ENCODE peak calls at places on chromosomes 7 and 10, in five cellular contexts. D, M, J, S and K are unnamed samples.

GRCh38 chr10:104155591-104155990 is 33.6 kb downstream of the SFR1 start:
- DNase-seq in M (no peak), S (no peak), D (no peak), J (no peak), K (no peak)

GRCh38 chr10:127997937-127998336 is 91.0 kb downstream of the PTPRE start:
- DNase-seq in S (no peak), J (no peak), M (no peak), D (no peak), K (no peak)

GRCh38 chr10:33421789-33422188 is 87.3 kb upstream of the NRP1 start:
- DNase-seq in M (no peak), J (no peak), D (peak; percentile 96), S (no peak), K (peak; percentile 76)

GRCh38 chr7:41134242-41134872 is 568.5 kb downstream of the INHBA start:
- DNase-seq in D (peak; percentile 51), S (no peak), M (no peak), J (no peak), K (peak; percentile 58)

GRCh38 chr7:112453505-112454171 is 3.4 kb downstream of the IFRD1 start:
- DNase-seq in J (no peak), S (no peak), M (no peak), D (peak; percentile 55), K (peak; percentile 39)

GRCh38 chr7:91582799-91583230 is 297.7 kb downstream of the MTERF1 start:
- DNase-seq in M (peak; percentile 29), S (no peak), J (no peak), D (no peak), K (no peak)

GRCh38 chr7:128881458-128882125 is 18.9 kb downstream of the ATP6V1F start:
- DNase-seq in M (no peak), S (no peak), D (no peak), J (no peak), K (no peak)

GRCh38 chr10:94251098-94251497 is 111.6 kb downstream of the NOC3L start:
- DNase-seq in S (no peak), M (no peak), J (no peak), D (no peak), K (no peak)

GRCh38 chr10:75499556-75499955 is 68.1 kb downstream of the LRMDA start:
- DNase-seq in D (no peak), J (no peak), S (no peak), M (no peak), K (no peak)

GRCh38 chr10:117884088-117884487 is 162.7 kb downstream of the RAB11FIP2 start:
- DNase-seq in M (no peak), S (no peak), J (no peak), D (no peak), K (no peak)

GRCh38 chr10:112875474-112876267 is 74.4 kb upstream of the TCF7L2 start:
- DNase-seq in S (no peak), D (peak; percentile 69), M (no peak), J (peak; percentile 47), K (peak; percentile 45)

GRCh38 chr7:54839538-54840213 is 80.7 kb upstream of the SEC61G start:
- DNase-seq in D (peak; percentile 37), S (no peak), J (peak; percentile 20), M (peak; percentile 11), K (no peak)

GRCh38 chr7:46627038-46627315 is 705.9 kb upstream of the IGFBP3 start:
- DNase-seq in S (no peak), M (no peak), J (no peak), D (peak; percentile 20), K (no peak)

GRCh38 chr10:121442086-121442485 is 156.2 kb downstream of the FGFR2 start:
- DNase-seq in S (no peak), J (no peak), D (no peak), M (no peak), K (no peak)

GRCh38 chr10:96666738-96667137 is 53.6 kb downstream of the PIK3AP1 start:
- DNase-seq in M (no peak), J (no peak), S (no peak), D (no peak), K (no peak)

GRCh38 chr10:47230482-47230881 is 69.5 kb upstream of the GDF10 start:
- DNase-seq in M (no peak), D (no peak), J (no peak), S (no peak), K (no peak)

GRCh38 chr7:73844848-73845460 is 2.6 kb upstream of the METTL27 start:
- DNase-seq in D (peak; percentile 42), J (no peak), S (no peak), M (no peak), K (peak; percentile 94)

GRCh38 chr10:65320256-65321026 is 1605.4 kb upstream of the LRRTM3 start:
- DNase-seq in J (no peak), D (no peak), M (no peak), S (no peak), K (no peak)

GRCh38 chr7:131524699-131525098 is 31.7 kb downstream of the PODXL start:
- DNase-seq in S (no peak), D (no peak), M (no peak), J (no peak), K (no peak)

GRCh38 chr7:85176197-85176596 is 10.7 kb downstream of the SEMA3D start:
- DNase-seq in D (peak; percentile 29), J (no peak), M (no peak), S (no peak), K (no peak)

GRCh38 chr10:6401066-6401465 is 179.0 kb downstream of the PRKCQ start:
- DNase-seq in D (no peak), M (no peak), S (no peak), J (no peak), K (no peak)

GRCh38 chr7:21898265-21898930 is 47.3 kb downstream of the CDCA7L start:
- DNase-seq in D (no peak), M (no peak), J (no peak), S (no peak), K (no peak)

GRCh38 chr7:45159296-45159695 is 1.7 kb downstream of the RAMP3 start:
- DNase-seq in D (no peak), M (no peak), S (no peak), J (no peak), K (no peak)

GRCh38 chr7:15764986-15765385 is 78.5 kb upstream of the MEOX2 start:
- DNase-seq in J (no peak), S (no peak), D (no peak), M (no peak), K (peak; percentile 86)

GRCh38 chr7:19327011-19327410 is 181.8 kb upstream of the FERD3L start:
- DNase-seq in S (no peak), M (no peak), J (no peak), D (peak; percentile 30), K (no peak)

GRCh38 chr7:40799-41750 is 151.3 kb upstream of the FAM20C start:
- DNase-seq in M (no peak), S (no peak), D (no peak), J (no peak), K (no peak)

GRCh38 chr10:83182076-83182475 is 957.2 kb upstream of the GHITM start:
- DNase-seq in J (no peak), M (no peak), S (no peak), D (peak; percentile 91), K (no peak)

GRCh38 chr7:5526190-5527037 is 102.8 kb upstream of the TNRC18 start:
- DNase-seq in S (no peak), J (peak; percentile 57), M (peak; percentile 29), D (no peak), K (peak; percentile 64)

GRCh38 chr10:114430688-114431413 is 26.5 kb upstream of the AFAP1L2 start:
- DNase-seq in M (no peak), D (no peak), S (no peak), J (no peak), K (no peak)

GRCh38 chr7:140621326-140622035 is 19.1 kb downstream of the DENND2A start:
- DNase-seq in S (no peak), J (no peak), D (peak; percentile 52), M (no peak), K (peak; percentile 62)

GRCh38 chr7:23467731-23468720 is 2.3 kb downstream of the IGF2BP3 start:
- DNase-seq in D (peak; percentile 65), J (peak; percentile 56), M (peak; percentile 51), S (peak; percentile 58), K (peak; percentile 59)

GRCh38 chr7:28419717-28420116 is 7.4 kb downstream of the CREB5 start:
- DNase-seq in M (no peak), J (no peak), S (no peak), D (peak; percentile 81), K (peak; percentile 89)

GRCh38 chr10:79435271-79436065 is 10.0 kb downstream of the ZCCHC24 start:
- DNase-seq in M (no peak), D (no peak), J (no peak), S (no peak), K (no peak)
- H3K4me3 ChIP-seq in M (no peak overlapping the region), D (peak overlapping the region; percentile 3), J (no peak overlapping the region), S (no peak overlapping the region), K (no peak overlapping the region)

DNA sequence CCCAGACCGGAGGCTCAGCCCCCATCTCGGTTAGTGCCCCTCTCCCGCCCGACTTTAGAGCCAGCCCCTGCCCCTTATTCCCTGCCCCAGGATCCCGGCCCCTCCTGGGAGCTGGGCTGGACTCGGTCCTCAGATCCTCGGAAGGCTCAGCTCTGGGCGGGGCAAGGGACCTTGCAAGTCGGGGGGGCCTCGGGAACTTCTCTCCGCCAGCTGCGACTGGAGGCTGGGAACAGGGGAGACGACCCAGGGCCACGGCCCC is 2.5 kb downstream of the ADIRF start:
- DNase-seq in J (no peak), D (no peak), M (no peak), S (no peak), K (no peak)
- H2AFZ ChIP-seq in J (no peak overlapping the region), D (peak overlapping the region; percentile 63), M (no peak overlapping the region), S (peak overlapping the region; percentile 91), K (peak overlapping the region; percentile 59)

GRCh38 chr10:86521620-86522384 is at the start of gene WAPL:
- DNase-seq in J (peak; percentile 87), M (peak; percentile 96), S (peak; percentile 96), D (peak; percentile 79), K (peak; percentile 97)

GRCh38 chr10:86520871-86521619 is 547 bp downstream of the WAPL start:
- DNase-seq in D (peak; percentile 41), J (peak; percentile 40), S (no peak), M (peak; percentile 45), K (peak; percentile 52)

GRCh38 chr10:86522385-86522855 is 828 bp upstream of the WAPL start:
- DNase-seq in J (no peak), S (no peak), D (no peak), M (no peak), K (no peak)

GRCh38 chr10:86523348-86523747 is 1.8 kb upstream of the WAPL start:
- DNase-seq in D (no peak), M (peak; percentile 35), J (peak; percentile 21), S (no peak), K (peak; percentile 26)

DNA sequence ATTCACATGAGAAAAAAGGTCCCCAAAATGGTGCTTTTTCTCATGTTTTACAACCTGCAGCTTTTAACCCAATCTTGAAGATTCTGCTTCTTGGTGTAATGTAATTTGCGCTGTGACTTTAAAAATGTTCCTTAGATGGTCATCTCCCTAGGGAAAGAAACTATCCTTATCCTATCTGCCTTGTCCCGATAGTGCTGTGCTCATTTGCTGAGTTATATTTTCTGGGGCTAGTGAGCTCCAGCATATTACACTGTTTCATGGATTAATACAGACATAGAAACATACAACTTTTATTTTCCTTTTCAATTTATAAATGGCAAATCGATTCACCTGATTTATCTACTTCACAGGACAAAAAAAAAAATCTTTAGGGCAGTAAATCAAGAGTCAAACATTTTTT is 2.8 kb downstream of the WAPL start:
- DNase-seq in D (no peak), M (no peak), J (no peak), S (no peak), K (no peak)
- H3K9ac ChIP-seq in D (no peak overlapping the region), M (no peak overlapping the region), J (no peak overlapping the region), S (no peak overlapping the region), K (no peak overlapping the region)

GRCh38 chr7:1922870-1923236 is 252.8 kb downstream of the ELFN1 start:
- DNase-seq in S (no peak), J (no peak), D (no peak), M (no peak), K (no peak)
- H3K4me3 ChIP-seq in S (no peak overlapping the region), J (no peak overlapping the region), D (no peak overlapping the region), M (no peak overlapping the region), K (no peak overlapping the region)